ENCODE peak calls at places on chromosomes 4 and X, in five cellular contexts. J, I, O, Q and U are unnamed samples.

GRCh38 chrX:137549073-137549472 is 16.9 kb upstream of the ZIC3 start:
- DNase-seq in Q (no peak), I (peak), O (no peak), J (no peak), U (no peak)

GRCh38 chr4:73583661-73584060 is 36.6 kb downstream of the RASSF6 start:
- DNase-seq in J (no peak), I (peak), O (no peak), Q (no peak), U (no peak)

GRCh38 chrX:11665144-11666040 is at the start of gene ARHGAP6:
- DNase-seq in I (peak), O (no peak), J (peak), Q (peak), U (peak)

GRCh38 chr4:14856076-14856926 is 146.0 kb upstream of the CPEB2 start:
- DNase-seq in I (no peak), J (no peak), Q (peak), O (no peak), U (peak)

GRCh38 chrX:2647627-2648026 is 43.5 kb upstream of the CD99 start:
- DNase-seq in Q (no peak), J (no peak), I (no peak), O (no peak), U (no peak)

GRCh38 chrX:39896951-39897740 is 200.6 kb downstream of the BCOR start:
- DNase-seq in Q (peak), J (peak), O (no peak), I (peak), U (peak)

GRCh38 chr4:153063490-153063889 is 127.4 kb downstream of the FHDC1 start:
- DNase-seq in O (no peak), J (no peak), Q (no peak), I (no peak), U (no peak)

GRCh38 chr4:105191621-105192210 is 45.0 kb downstream of the TET2 start:
- DNase-seq in I (peak), O (no peak), J (no peak), Q (no peak), U (no peak)

GRCh38 chr4:2259541-2260267 is 2.2 kb downstream of the MXD4 start:
- DNase-seq in O (no peak), I (no peak), Q (no peak), J (no peak), U (peak)

GRCh38 chr4:14196141-14196540 is 568.6 kb upstream of the BOD1L1 start:
- DNase-seq in J (peak), O (no peak), I (peak), Q (no peak), U (peak)

GRCh38 chr4:153471691-153472080 is 5.5 kb downstream of the TMEM131L start:
- DNase-seq in J (no peak), O (peak), Q (no peak), I (no peak), U (no peak)

GRCh38 chr4:55543858-55544257 is 2.9 kb downstream of the CLOCK start:
- DNase-seq in Q (no peak), J (no peak), O (no peak), I (no peak), U (no peak)

GRCh38 chr4:180057891-180058643 is 2185.1 kb upstream of the TENM3 start:
- DNase-seq in O (no peak), I (peak), J (peak), Q (no peak), U (peak)

GRCh38 chr4:47373174-47373573 is 90.3 kb downstream of the COMMD8 start:
- DNase-seq in I (no peak), Q (no peak), O (no peak), J (no peak), U (no peak)

GRCh38 chr4:163003979-163004378 is 162.7 kb downstream of the NAF1 start:
- DNase-seq in Q (no peak), J (no peak), I (peak), O (peak), U (no peak)

GRCh38 chrX:119423631-119424030 is 24.5 kb downstream of the SLC25A43 start:
- DNase-seq in I (no peak), Q (no peak), O (no peak), J (no peak), U (no peak)

GRCh38 chrX:95903490-95903889 is 781.2 kb upstream of the DIAPH2 start:
- DNase-seq in Q (no peak), I (peak), O (no peak), J (no peak), U (no peak)

GRCh38 chrX:100410083-100410590 is at the start of gene PCDH19:
- DNase-seq in O (no peak), J (peak), I (peak), Q (no peak), U (peak)

GRCh38 chr4:8735236-8736082 is 136.2 kb downstream of the HMX1 start:
- DNase-seq in J (no peak), I (no peak), Q (no peak), O (no peak), U (no peak)

GRCh38 chr4:8738471-8738931 is 133.1 kb downstream of the HMX1 start:
- DNase-seq in Q (no peak), O (no peak), I (no peak), J (no peak), U (no peak)

GRCh38 chr4:8737075-8737474 is 134.6 kb downstream of the HMX1 start:
- DNase-seq in I (no peak), J (no peak), Q (no peak), O (no peak), U (no peak)

GRCh38 chr4:8737601-8738279 is 133.9 kb downstream of the HMX1 start:
- DNase-seq in I (no peak), O (no peak), J (no peak), Q (no peak), U (no peak)

GRCh38 chr4:8736083-8736825 is 135.4 kb downstream of the HMX1 start:
- DNase-seq in I (no peak), Q (peak), J (no peak), O (no peak), U (no peak)
- H3K4me3 ChIP-seq in I (no peak), Q (no peak), J (no peak), O (no peak), U (no peak)

GRCh38 chr4:3368841-3369760 is 72.7 kb upstream of the HGFAC start:
- DNase-seq in Q (no peak), I (no peak), J (no peak), O (no peak), U (no peak)

GRCh38 chr4:3371038-3371437 is 70.7 kb upstream of the HGFAC start:
- DNase-seq in Q (no peak), O (no peak), I (peak), J (no peak), U (peak)

GRCh38 chr4:3371581-3372001 is 70.2 kb upstream of the HGFAC start:
- DNase-seq in J (no peak), Q (no peak), I (peak), O (no peak), U (peak)

GRCh38 chr4:3368334-3368733 is 73.4 kb upstream of the HGFAC start:
- DNase-seq in J (no peak), O (no peak), I (no peak), Q (no peak), U (no peak)

DNA sequence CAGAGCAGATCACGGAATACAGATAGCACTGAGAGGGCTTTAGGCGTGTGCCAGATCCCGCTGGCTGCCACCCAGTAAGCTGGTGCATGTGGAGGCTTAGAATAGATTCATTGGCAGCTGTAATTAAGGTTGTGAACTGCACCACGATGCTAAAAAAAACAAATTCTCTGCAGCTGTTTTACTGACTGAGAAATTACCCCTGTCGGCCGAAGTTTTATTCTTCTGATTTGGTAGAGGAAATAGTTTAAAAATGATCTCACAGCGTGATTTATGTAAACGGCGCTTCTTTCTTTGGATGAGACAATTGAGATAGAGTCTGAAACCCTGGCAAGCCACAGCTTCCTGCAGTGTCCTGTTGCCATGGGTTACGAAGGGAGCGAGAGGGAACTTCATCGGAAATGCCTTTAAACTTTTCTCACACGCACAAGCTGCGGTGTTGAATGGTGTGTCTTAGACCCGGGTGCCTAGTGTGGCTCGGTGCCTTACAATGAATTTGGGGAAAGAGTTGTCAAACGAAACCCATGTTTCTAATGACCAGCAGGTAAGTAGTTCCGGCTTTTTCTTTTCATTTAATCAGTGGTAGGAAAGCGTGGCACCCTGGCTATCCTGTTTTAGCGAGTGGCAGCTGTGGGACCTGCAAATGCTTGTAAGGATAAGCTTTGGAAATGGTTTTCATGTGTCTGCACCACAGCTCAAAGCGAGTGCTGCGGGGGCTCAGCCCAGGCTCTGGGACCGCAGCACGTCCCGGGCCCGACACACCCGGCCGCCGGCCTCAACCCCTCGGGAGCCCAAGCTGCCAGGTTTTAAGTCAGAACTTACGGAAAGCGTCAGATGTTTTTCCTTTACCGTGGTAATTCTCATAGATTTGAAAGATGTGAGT is 71.7 kb upstream of the HGFAC start:
- DNase-seq in O (no peak), I (peak), J (peak), Q (peak), U (peak)
- H3K4me3 ChIP-seq in O (no peak), I (peak), J (peak), Q (peak), U (peak)

GRCh38 chrX:48806088-48806487 is 4.2 kb downstream of the HDAC6 start:
- DNase-seq in O (no peak), I (no peak), J (no peak), Q (no peak), U (no peak)

GRCh38 chrX:48801281-48802088 is at the start of gene HDAC6:
- DNase-seq in I (peak), J (peak), Q (peak), O (peak), U (peak)

GRCh38 chrX:48800574-48801280 is 1.1 kb upstream of the HDAC6 start:
- DNase-seq in O (no peak), Q (no peak), I (no peak), J (no peak), U (no peak)

GRCh38 chrX:48802089-48802812 is 384 bp downstream of the HDAC6 start:
- DNase-seq in Q (peak), I (peak), J (peak), O (peak), U (peak)

DNA sequence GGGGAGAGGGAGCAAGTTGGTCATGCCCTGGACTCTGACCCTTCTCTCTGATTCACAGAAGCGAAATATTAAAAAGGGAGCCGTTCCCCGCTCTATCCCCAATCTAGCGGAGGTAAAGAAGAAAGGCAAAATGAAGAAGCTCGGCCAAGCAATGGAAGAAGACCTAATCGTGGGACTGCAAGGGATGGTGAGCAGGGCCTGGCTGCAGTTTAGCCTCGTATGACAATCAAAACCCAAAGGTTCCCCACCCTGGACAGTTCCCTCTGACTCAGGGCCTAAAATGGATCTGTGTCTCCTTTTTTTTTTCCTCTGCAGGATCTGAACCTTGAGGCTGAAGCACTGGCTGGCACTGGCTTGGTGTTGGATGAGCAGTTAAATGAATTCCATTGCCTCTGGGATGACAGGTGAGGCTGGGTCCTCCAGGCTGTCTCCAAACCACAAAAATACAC is 970 bp downstream of the HDAC6 start:
- DNase-seq in O (no peak), J (no peak), Q (no peak), I (no peak), U (no peak)
- H3K4me3 ChIP-seq in O (peak), J (peak), Q (peak), I (peak), U (peak)

GRCh38 chr4:113955948-113956347 is 23.5 kb downstream of the ARSJ start:
- DNase-seq in O (no peak), I (no peak), Q (no peak), J (no peak), U (no peak)
- H3K4me3 ChIP-seq in O (no peak), I (no peak), Q (no peak), J (no peak), U (no peak)

GRCh38 chr4:102862747-102863146 is 6.0 kb upstream of the CISD2 start:
- DNase-seq in Q (no peak), I (no peak), O (no peak), J (no peak), U (no peak)

GRCh38 chr4:102862016-102862415 is 6.8 kb upstream of the CISD2 start:
- DNase-seq in I (no peak), J (no peak), Q (no peak), O (peak), U (no peak)

GRCh38 chr4:102858828-102859464 is 9.8 kb upstream of the CISD2 start:
- DNase-seq in Q (no peak), J (no peak), I (no peak), O (peak), U (no peak)

DNA sequence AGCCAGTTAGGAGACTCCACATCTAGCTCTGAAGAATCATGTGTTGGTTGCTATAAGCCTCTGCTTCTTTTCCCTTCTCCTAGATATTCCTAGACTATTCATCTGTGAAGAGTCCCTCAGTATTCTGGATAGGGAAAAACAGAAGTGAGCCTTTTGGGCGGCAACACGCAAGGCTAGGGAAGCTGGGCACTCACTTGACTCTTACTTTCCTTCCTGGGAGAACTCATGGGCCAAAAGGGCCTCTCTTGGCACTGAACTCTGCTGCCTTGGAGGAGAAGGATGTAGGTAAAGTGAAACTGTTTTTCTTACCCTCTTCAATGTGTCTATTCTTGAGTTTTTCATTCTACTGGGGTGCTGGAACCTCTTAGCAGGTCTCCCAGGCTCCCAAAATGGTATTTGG is 7.9 kb upstream of the CISD2 start:
- DNase-seq in Q (no peak), I (no peak), O (no peak), J (no peak), U (no peak)
- H3K4me3 ChIP-seq in Q (no peak), I (no peak), O (no peak), J (no peak), U (no peak)

GRCh38 chr4:23006756-23007155 is 314.0 kb downstream of the GBA3 start:
- DNase-seq in J (no peak), O (no peak), Q (no peak), I (no peak), U (no peak)

GRCh38 chr4:23005691-23006090 is 313.0 kb downstream of the GBA3 start:
- DNase-seq in O (no peak), Q (no peak), I (no peak), J (no peak), U (no peak)

GRCh38 chr4:23009093-23009492 is 316.4 kb downstream of the GBA3 start:
- DNase-seq in J (no peak), I (no peak), Q (no peak), O (no peak), U (no peak)
- H3K4me3 ChIP-seq in J (no peak), I (no peak), Q (no peak), O (no peak), U (no peak)

DNA sequence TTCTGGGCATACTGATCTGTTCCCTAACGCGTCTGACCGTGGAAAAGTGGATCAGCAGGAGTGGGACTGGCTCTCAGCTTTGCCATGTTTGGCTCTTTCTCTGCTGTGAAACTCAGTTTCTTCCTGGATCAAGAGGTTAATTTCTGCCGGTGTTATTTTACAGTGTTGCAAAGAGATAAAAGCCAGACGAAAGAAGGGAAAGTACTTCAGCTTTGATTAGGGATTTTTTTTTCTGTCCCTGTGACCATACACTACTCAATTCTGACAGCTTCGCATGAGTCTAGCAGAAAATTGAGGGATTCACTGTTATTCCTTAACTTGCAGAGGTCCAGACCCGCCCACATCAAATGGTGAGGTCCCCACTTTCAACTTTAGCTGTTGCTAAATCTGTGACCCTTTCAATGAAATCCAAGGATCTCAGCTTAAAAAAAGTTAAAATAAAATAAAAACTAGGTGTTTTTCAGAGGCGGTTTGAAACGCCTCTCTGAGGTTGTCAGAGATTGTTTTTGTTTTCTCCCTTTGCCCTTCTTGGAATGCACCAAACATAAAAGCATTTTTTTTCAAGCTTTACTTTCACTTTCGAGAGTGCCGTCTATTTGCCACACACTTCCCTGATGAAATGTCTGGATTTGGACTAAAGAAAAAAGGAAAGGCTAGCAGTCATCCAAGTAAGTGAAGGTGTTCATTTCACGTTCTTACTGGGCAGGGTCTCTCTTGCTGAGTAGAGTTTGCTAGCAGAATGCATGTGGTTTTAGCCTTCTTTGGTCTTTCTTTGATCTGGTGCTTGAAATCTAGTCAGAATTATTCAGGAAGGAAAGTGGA is at the start of gene TLR3:
- DNase-seq in O (peak), I (no peak), Q (no peak), J (no peak), U (no peak)
- H3K4me3 ChIP-seq in O (peak), I (no peak), Q (peak), J (peak), U (peak)